ENCODE peak calls at places on chromosomes 7 and 10, in five cellular contexts. One of them, this sample, is unnamed.

GRCh38 chr10:59885430-59886134 is 20.8 kb downstream of the CCDC6 start:
- DNase-seq in cerebellar cortex: no peak
- DNase-seq in HEK293T: no peak
- DNase-seq in psoas muscle: no peak
- DNase-seq in T follicular helper cell: no peak
- DNase-seq in this sample: peak; percentile 65

GRCh38 chr10:14377591-14377990 is 46.9 kb upstream of the FRMD4A start:
- DNase-seq in T follicular helper cell: no peak
- DNase-seq in psoas muscle: no peak
- DNase-seq in HEK293T: no peak
- DNase-seq in cerebellar cortex: peak; percentile 62
- DNase-seq in this sample: no peak

GRCh38 chr10:43868952-43869351 is 220.3 kb upstream of the ZNF32 start:
- DNase-seq in T follicular helper cell: no peak
- DNase-seq in psoas muscle: no peak
- DNase-seq in HEK293T: no peak
- DNase-seq in cerebellar cortex: no peak
- DNase-seq in this sample: no peak

GRCh38 chr7:30778246-30779025 is 7.2 kb downstream of the MINDY4 start:
- DNase-seq in cerebellar cortex: no peak
- DNase-seq in HEK293T: no peak
- DNase-seq in psoas muscle: peak; percentile 18
- DNase-seq in T follicular helper cell: no peak
- DNase-seq in this sample: no peak

GRCh38 chr7:108196004-108196403 is 65.8 kb upstream of the LAMB4 start:
- DNase-seq in cerebellar cortex: no peak
- DNase-seq in psoas muscle: no peak
- DNase-seq in T follicular helper cell: no peak
- DNase-seq in HEK293T: no peak
- DNase-seq in this sample: peak; percentile 37

GRCh38 chr7:116799912-116800311 is 62.5 kb upstream of the CAPZA2 start:
- DNase-seq in T follicular helper cell: no peak
- DNase-seq in HEK293T: no peak
- DNase-seq in cerebellar cortex: no peak
- DNase-seq in psoas muscle: no peak
- DNase-seq in this sample: no peak

GRCh38 chr10:121572857-121573540 is 25.2 kb downstream of the FGFR2 start:
- DNase-seq in cerebellar cortex: no peak
- DNase-seq in psoas muscle: no peak
- DNase-seq in HEK293T: peak; percentile 59
- DNase-seq in T follicular helper cell: no peak
- DNase-seq in this sample: no peak

GRCh38 chr7:37757563-37757962 is 74.0 kb downstream of the GPR141 start:
- DNase-seq in cerebellar cortex: no peak
- DNase-seq in psoas muscle: no peak
- DNase-seq in HEK293T: no peak
- DNase-seq in T follicular helper cell: no peak
- DNase-seq in this sample: no peak

GRCh38 chr10:15208221-15208620 is 39.7 kb upstream of the NMT2 start:
- DNase-seq in cerebellar cortex: no peak
- DNase-seq in T follicular helper cell: no peak
- DNase-seq in psoas muscle: no peak
- DNase-seq in HEK293T: no peak
- DNase-seq in this sample: no peak

This sample was measured in Ammon's horn.